ENCODE peak calls at places on chromosomes 16 and 17, in nine cellular contexts. R, K, C, I, H, A, B, N and W are unnamed samples.
A peak's percentile ranks its signal among the peaks of the same experiment; 100 is the strongest.

GRCh38 chr17:58192612-58193011 is at the start of gene EPX:
- DNase-seq in R (no peak), K (no peak), C (no peak), I (no peak), H (no peak), A (no peak), B (no peak), N (no peak), W (no peak)

GRCh38 chr16:81431554-81432353 is 12.9 kb upstream of the CMIP start:
- DNase-seq in R (no peak), K (no peak), C (no peak), I (no peak), H (peak; percentile 49), A (no peak), B (no peak), N (no peak), W (no peak)

GRCh38 chr16:15642557-15643452 is at the start of gene MARF1:
- DNase-seq in R (peak; percentile 57), K (peak; percentile 100), C (peak; percentile 99), I (peak; percentile 99), H (peak; percentile 98), A (peak; percentile 87), B (peak; percentile 100), N (peak; percentile 99), W (peak; percentile 53)

GRCh38 chr16:67375161-67375560 is 18.1 kb downstream of the TPPP3 start:
- DNase-seq in R (no peak), K (no peak), C (no peak), I (no peak), H (no peak), A (no peak), B (no peak), N (no peak), W (no peak)

GRCh38 chr17:82416771-82417170 is 1.4 kb upstream of the HEXD start:
- DNase-seq in R (no peak), K (no peak), C (no peak), I (no peak), H (no peak), A (no peak), B (no peak), N (no peak), W (no peak)

GRCh38 chr17:2202996-2203575 is 100.5 kb downstream of the SMG6 start:
- DNase-seq in R (no peak), K (no peak), C (no peak), I (no peak), H (no peak), A (no peak), B (no peak), N (no peak), W (no peak)

GRCh38 chr17:50184611-50185398 is 16.6 kb downstream of the COL1A1 start:
- DNase-seq in R (no peak), K (peak; percentile 36), C (peak; percentile 57), I (no peak), H (peak; percentile 75), A (no peak), B (peak; percentile 96), N (peak; percentile 93), W (peak; percentile 53)

GRCh38 chr16:35841632-35842031 is 2382.2 kb downstream of the TP53TG3F start:
- DNase-seq in R (no peak), K (no peak), C (no peak), I (no peak), H (no peak), A (no peak), B (no peak), N (no peak), W (no peak)

GRCh38 chr17:46031440-46031839 is 32.4 kb downstream of the STH start:
- DNase-seq in R (no peak), K (no peak), C (no peak), I (no peak), H (no peak), A (no peak), B (no peak), N (no peak), W (no peak)

GRCh38 chr16:14249291-14250032 is 178.3 kb downstream of the MRTFB start:
- DNase-seq in R (peak; percentile 31), K (peak; percentile 35), C (peak; percentile 25), I (no peak), H (peak; percentile 60), A (peak; percentile 12), B (no peak), N (no peak), W (peak; percentile 30)

GRCh38 chr17:61410555-61411089 is 11.0 kb downstream of the TBX2 start:
- DNase-seq in R (peak; percentile 30), K (peak; percentile 76), C (peak; percentile 81), I (peak; percentile 92), H (peak; percentile 70), A (no peak), B (peak; percentile 94), N (peak; percentile 87), W (peak; percentile 38)

GRCh38 chr17:72479113-72479512 is 358.3 kb downstream of the SOX9 start:
- DNase-seq in R (no peak), K (no peak), C (no peak), I (no peak), H (no peak), A (no peak), B (no peak), N (no peak), W (no peak)

GRCh38 chr17:80312621-80313135 is 52.0 kb downstream of the RNF213 start:
- DNase-seq in R (no peak), K (no peak), C (no peak), I (no peak), H (no peak), A (no peak), B (peak; percentile 37), N (no peak), W (no peak)
- TF ChIP-seq POLR2A in R (no peak), K (no peak), C (no peak), I (no peak), H (no peak), A (no peak), B (no peak), N (no peak), W (no peak)

GRCh38 chr16:85570213-85570734 is 42.8 kb upstream of the GSE1 start:
- DNase-seq in R (no peak), K (no peak), C (no peak), I (no peak), H (no peak), A (peak; percentile 56), B (no peak), N (no peak), W (no peak)
- TF ChIP-seq POLR2A in R (no peak), K (no peak), C (no peak), I (no peak), H (no peak), A (no peak), B (no peak), N (no peak), W (no peak)

GRCh38 chr17:42389135-42389417 is 834 bp upstream of the STAT3 start:
- DNase-seq in R (no peak), K (no peak), C (no peak), I (no peak), H (no peak), A (no peak), B (no peak), N (no peak), W (no peak)

GRCh38 chr17:42388381-42389134 is at the start of gene STAT3:
- DNase-seq in R (peak; percentile 95), K (peak; percentile 100), C (peak; percentile 100), I (peak; percentile 100), H (peak; percentile 100), A (peak; percentile 99), B (peak; percentile 100), N (peak; percentile 100), W (peak; percentile 94)

GRCh38 chr17:42387221-42387657 is 1.0 kb downstream of the STAT3 start:
- DNase-seq in R (no peak), K (no peak), C (no peak), I (no peak), H (no peak), A (no peak), B (no peak), N (peak; percentile 35), W (no peak)

GRCh38 chr17:42386784-42387183 is 1.5 kb downstream of the STAT3 start:
- DNase-seq in R (no peak), K (no peak), C (no peak), I (no peak), H (no peak), A (no peak), B (no peak), N (no peak), W (no peak)

GRCh38 chr17:42387663-42388380 is 420 bp downstream of the STAT3 start:
- DNase-seq in R (no peak), K (peak; percentile 69), C (peak; percentile 25), I (peak; percentile 73), H (no peak), A (no peak), B (peak; percentile 91), N (peak; percentile 82), W (no peak)
- TF ChIP-seq POLR2A in R (peak; percentile 30), K (no peak), C (no peak), I (no peak), H (no peak), A (no peak), B (no peak), N (no peak), W (no peak)

GRCh38 chr16:29961479-29962343 is at the start of gene TMEM219:
- DNase-seq in R (peak; percentile 94), K (peak; percentile 94), C (peak; percentile 89), I (peak; percentile 97), H (peak; percentile 76), A (peak; percentile 56), B (peak; percentile 97), N (peak; percentile 90), W (peak; percentile 98)
- TF ChIP-seq POLR2A in R (peak; percentile 58), K (peak; percentile 64), C (peak; percentile 59), I (peak; percentile 85), H (no peak), A (no peak), B (no peak), N (no peak), W (peak; percentile 54)

GRCh38 chr16:527015-527903 is at the start of gene CAPN15:
- DNase-seq in R (peak; percentile 67), K (peak; percentile 89), C (peak; percentile 89), I (peak; percentile 94), H (peak; percentile 74), A (peak; percentile 32), B (peak; percentile 97), N (peak; percentile 93), W (peak; percentile 86)
- TF ChIP-seq POLR2A in R (peak; percentile 66), K (peak; percentile 74), C (peak; percentile 95), I (peak; percentile 91), H (peak; percentile 71), A (no peak), B (no peak), N (no peak), W (peak; percentile 17)